ENCODE peak calls at places on chromosomes 13 and 19, in four cellular contexts. X is NCI-H510A treated with DMSO at 0.1 percent for 48 hours, F is NCI-H1930, Z is ELF-1. P is an unnamed sample.

GRCh38 chr13:111410232-111411021 is 90.0 kb downstream of the TEX29 start:
- DNase-seq in X (no peak), F (no peak), Z (no peak), P (no peak)

GRCh38 chr13:36089130-36089529 is 42.1 kb downstream of the DCLK1 start:
- DNase-seq in X (no peak), F (no peak), Z (no peak), P (no peak)

GRCh38 chr13:41696163-41697003 is 239.0 kb downstream of the RGCC start:
- DNase-seq in X (no peak), F (no peak), Z (no peak), P (no peak)

GRCh38 chr13:114115191-114115671 is 17.2 kb downstream of the RASA3 start:
- DNase-seq in X (no peak), F (no peak), Z (no peak), P (no peak)

GRCh38 chr13:51614350-51614786 is 30.1 kb downstream of the WDFY2 start:
- DNase-seq in X (peak; percentile 36), F (no peak), Z (no peak), P (no peak)

GRCh38 chr19:29596080-29596479 is 10.0 kb upstream of the POP4 start:
- DNase-seq in X (no peak), F (no peak), Z (peak; percentile 23), P (no peak)

GRCh38 chr19:11737964-11738745 is 591 bp downstream of the ZNF823 start:
- DNase-seq in X (peak; percentile 12), F (no peak), Z (peak; percentile 69), P (peak; percentile 30)

GRCh38 chr19:17931532-17932191 is 1.2 kb upstream of the CCDC124 start:
- DNase-seq in X (no peak), F (no peak), Z (peak; percentile 87), P (no peak)

GRCh38 chr13:29758591-29759114 is 91.8 kb downstream of the UBL3 start:
- DNase-seq in X (no peak), F (no peak), Z (peak; percentile 53), P (peak; percentile 16)

GRCh38 chr13:58950911-58951310 is 1212.8 kb downstream of the DIAPH3 start:
- DNase-seq in X (no peak), F (no peak), Z (no peak), P (no peak)

GRCh38 chr19:19568802-19569756 is 31.0 kb downstream of the CILP2 start:
- DNase-seq in X (no peak), F (no peak), Z (no peak), P (no peak)

GRCh38 chr13:96946709-96947311 is 47.5 kb downstream of the OXGR1 start:
- DNase-seq in X (no peak), F (no peak), Z (no peak), P (no peak)

GRCh38 chr13:80030491-80030890 is 310.4 kb downstream of the SPRY2 start:
- DNase-seq in X (no peak), F (no peak), Z (peak; percentile 8), P (no peak)

GRCh38 chr13:60654405-60654804 is 257.4 kb downstream of the TDRD3 start:
- DNase-seq in X (no peak), F (no peak), Z (peak; percentile 30), P (peak; percentile 7)

GRCh38 chr19:29843180-29844051 is 31.6 kb downstream of the CCNE1 start:
- DNase-seq in X (no peak), F (no peak), Z (peak; percentile 82), P (no peak)

GRCh38 chr13:36030670-36031331 is 100.4 kb downstream of the DCLK1 start:
- DNase-seq in X (no peak), F (no peak), Z (no peak), P (no peak)

GRCh38 chr13:37495046-37495445 is 103.5 kb downstream of the POSTN start:
- DNase-seq in X (no peak), F (no peak), Z (peak; percentile 36), P (no peak)

GRCh38 chr13:112761701-112762689 is 72.2 kb downstream of the ATP11A start:
- DNase-seq in X (no peak), F (no peak), Z (no peak), P (peak; percentile 51)

GRCh38 chr13:109979186-109979585 is 192.8 kb upstream of the IRS2 start:
- DNase-seq in X (no peak), F (no peak), Z (peak; percentile 13), P (no peak)

GRCh38 chr13:83414393-83414792 is 467.9 kb downstream of the SLITRK1 start:
- DNase-seq in X (no peak), F (no peak), Z (no peak), P (no peak)

GRCh38 chr13:23613971-23614370 is 43.8 kb downstream of the TNFRSF19 start:
- DNase-seq in X (no peak), F (no peak), Z (no peak), P (no peak)

GRCh38 chr13:110637747-110638146 is 22.4 kb downstream of the NAXD start:
- DNase-seq in X (peak; percentile 74), F (no peak), Z (no peak), P (no peak)

GRCh38 chr13:35764359-35765015 is 288.0 kb upstream of the MAB21L1 start:
- DNase-seq in X (no peak), F (no peak), Z (no peak), P (no peak)

GRCh38 chr19:10769533-10770491 is 51.9 kb downstream of the DNM2 start:
- DNase-seq in X (no peak), F (no peak), Z (peak; percentile 48), P (peak; percentile 40)

GRCh38 chr19:58296086-58296485 is 9.1 kb upstream of the ERVK3-1 start:
- DNase-seq in X (no peak), F (no peak), Z (no peak), P (no peak)

GRCh38 chr19:8607386-8607785 is 3.1 kb downstream of the ADAMTS10 start:
- DNase-seq in X (no peak), F (no peak), Z (no peak), P (no peak)

GRCh38 chr19:43763473-43763939 is 8.7 kb upstream of the SMG9 start:
- DNase-seq in X (no peak), F (no peak), Z (no peak), P (no peak)